ENCODE peak calls at places on chromosomes 4 and X, in nine cellular contexts. U is activated naive CD4-positive, alpha-beta T cell treated with anti-CD3 and anti-CD28 coated beads, Interleukin-2, amount 10 ng/mL, durations not matched to agents 7 days and 5 days; O is Right ventricle myocardium superior; N is mesenchymal stem cell; P is GM23248; C is aorta; M is activated CD8-positive, alpha-beta memory T cell treated with anti-CD3 and anti-CD28 coated beads for 1 hour; V is H9; E is left lobe of liver. D is an unnamed sample.

GRCh38 chr4:140237616-140238352 is 83.8 kb upstream of the MAML3 start:
- DNase-seq in U (no peak), O (peak), N (peak), P (peak), C (peak), M (no peak), V (peak), E (peak), D (no peak)

GRCh38 chr4:26120098-26120795 is 200.6 kb upstream of the RBPJ start:
- DNase-seq in U (no peak), O (no peak), N (no peak), P (no peak), C (no peak), M (no peak), V (no peak), E (no peak), D (no peak)

GRCh38 chr4:38993683-38994082 is 38.5 kb downstream of the TMEM156 start:
- DNase-seq in U (no peak), O (no peak), N (no peak), P (no peak), C (no peak), M (no peak), V (no peak), E (no peak), D (no peak)

GRCh38 chrX:130110379-130111219 is at the start of gene ELF4:
- DNase-seq in U (peak), O (peak), N (peak), P (peak), C (peak), M (no peak), V (no peak), E (no peak), D (peak)

GRCh38 chr4:140158234-140159030 is 4.4 kb upstream of the MAML3 start:
- DNase-seq in U (no peak), O (no peak), N (no peak), P (no peak), C (no peak), M (no peak), V (no peak), E (peak), D (no peak)

GRCh38 chr4:182642831-182643230 is 274.4 kb downstream of the DCTD start:
- DNase-seq in U (no peak), O (no peak), N (peak), P (peak), C (no peak), M (no peak), V (no peak), E (no peak), D (no peak)

GRCh38 chr4:957581-958313 is 15.6 kb downstream of the DGKQ start:
- DNase-seq in U (no peak), O (peak), N (no peak), P (no peak), C (peak), M (no peak), V (no peak), E (no peak), D (no peak)

GRCh38 chr4:187183826-187184225 is 460.2 kb upstream of the FAT1 start:
- DNase-seq in U (no peak), O (no peak), N (peak), P (no peak), C (no peak), M (no peak), V (no peak), E (no peak), D (no peak)

GRCh38 chr4:85482000-85482738 is 7.2 kb downstream of the ARHGAP24 start:
- DNase-seq in U (no peak), O (no peak), N (no peak), P (no peak), C (no peak), M (no peak), V (no peak), E (no peak), D (no peak)

GRCh38 chr4:2393353-2394270 is 24.8 kb downstream of the ZFYVE28 start:
- DNase-seq in U (peak), O (no peak), N (peak), P (no peak), C (no peak), M (no peak), V (peak), E (no peak), D (peak)

GRCh38 chr4:168475745-168476144 is 4.5 kb downstream of the DDX60L start:
- DNase-seq in U (no peak), O (no peak), N (no peak), P (peak), C (no peak), M (no peak), V (peak), E (no peak), D (no peak)

GRCh38 chrX:40646489-40647306 is 663 bp downstream of the CXorf38 start:
- DNase-seq in U (peak), O (peak), N (peak), P (peak), C (peak), M (no peak), V (no peak), E (peak), D (peak)

GRCh38 chrX:135345328-135345645 is 36.0 kb downstream of the ETDC start:
- DNase-seq in U (no peak), O (peak), N (peak), P (peak), C (peak), M (no peak), V (no peak), E (peak), D (no peak)

GRCh38 chr4:56737666-56738065 is 56.6 kb upstream of the HOPX start:
- DNase-seq in U (no peak), O (no peak), N (no peak), P (no peak), C (no peak), M (no peak), V (no peak), E (no peak), D (no peak)

GRCh38 chr4:186826866-186827541 is 103.3 kb upstream of the FAT1 start:
- DNase-seq in U (no peak), O (no peak), N (no peak), P (no peak), C (no peak), M (no peak), V (no peak), E (no peak), D (no peak)

GRCh38 chr4:88697588-88698329 is at the start of gene NAP1L5:
- DNase-seq in U (peak), O (peak), N (peak), P (peak), C (peak), M (peak), V (peak), E (peak), D (peak)

GRCh38 chr4:147749811-147750321 is 18.0 kb downstream of the ARHGAP10 start:
- DNase-seq in U (no peak), O (no peak), N (no peak), P (no peak), C (no peak), M (no peak), V (no peak), E (no peak), D (no peak)

GRCh38 chrX:19661977-19662376 is 146.7 kb upstream of the MAP3K15 start:
- DNase-seq in U (no peak), O (no peak), N (no peak), P (peak), C (no peak), M (no peak), V (no peak), E (no peak), D (no peak)

GRCh38 chrX:152925835-152926234 is 28.0 kb downstream of the ZNF185 start:
- DNase-seq in U (no peak), O (no peak), N (no peak), P (no peak), C (no peak), M (no peak), V (no peak), E (no peak), D (no peak)

GRCh38 chr4:184267673-184268573 is 50.2 kb upstream of the ENPP6 start:
- DNase-seq in U (peak), O (peak), N (peak), P (peak), C (no peak), M (no peak), V (peak), E (peak), D (peak)

GRCh38 chr4:2363056-2363719 is 55.3 kb downstream of the ZFYVE28 start:
- DNase-seq in U (no peak), O (no peak), N (no peak), P (peak), C (peak), M (no peak), V (no peak), E (peak), D (no peak)

GRCh38 chrX:78659955-78660354 is 827 bp upstream of the RTL3 start:
- DNase-seq in U (no peak), O (no peak), N (no peak), P (no peak), C (no peak), M (no peak), V (no peak), E (no peak), D (no peak)

GRCh38 chrX:132382068-132382467 is 106.8 kb downstream of the MBNL3 start:
- DNase-seq in U (no peak), O (no peak), N (no peak), P (no peak), C (peak), M (no peak), V (no peak), E (no peak), D (no peak)

GRCh38 chr4:152536545-152537182 is 772 bp upstream of the FBXW7 start:
- DNase-seq in U (peak), O (no peak), N (peak), P (peak), C (no peak), M (peak), V (no peak), E (no peak), D (peak)

GRCh38 chr4:158051401-158052235 is 121.2 kb downstream of the GASK1B start:
- DNase-seq in U (no peak), O (no peak), N (peak), P (peak), C (no peak), M (no peak), V (no peak), E (no peak), D (no peak)

GRCh38 chrX:131895807-131896206 is 127.3 kb upstream of the STK26 start:
- DNase-seq in U (no peak), O (no peak), N (peak), P (no peak), C (no peak), M (no peak), V (no peak), E (no peak), D (no peak)

D was measured in activated CD4-positive, alpha-beta memory T cell treated with anti-CD3 and anti-CD28 coated beads, Interleukin-2, amount 10 ng/mL, durations not matched to agents 7 days and 5 days.